ENCODE peak calls at places on chromosomes 12 and 14, in five cellular contexts. Q is fibroblast of villous mesenchyme; S is CD4-positive, CD25-positive, alpha-beta regulatory T cell; C is CD4-positive, alpha-beta memory T cell; W is fibroblast of lung. D is an unnamed sample.

GRCh38 chr12:57110189-57111045 is 745 bp downstream of the STAT6 start:
- DNase-seq in W (peak), C (peak), Q (peak), S (peak), D (no peak)

GRCh38 chr12:107014050-107014449 is 27.1 kb upstream of the MTERF2 start:
- DNase-seq in S (peak), C (peak), W (no peak), Q (no peak), D (no peak)

GRCh38 chr12:69642531-69642930 is 31.8 kb upstream of the LRRC10 start:
- DNase-seq in Q (no peak), C (no peak), W (no peak), S (no peak), D (no peak)

GRCh38 chr14:104195854-104196253 is 57.5 kb downstream of the KIF26A start:
- DNase-seq in W (no peak), Q (no peak), S (no peak), C (no peak), D (no peak)

GRCh38 chr12:71746983-71747611 is 7.6 kb upstream of the RAB21 start:
- DNase-seq in C (peak), S (peak), W (peak), Q (peak), D (peak)

GRCh38 chr12:84661732-84662326 is 250.8 kb downstream of the SLC6A15 start:
- DNase-seq in S (no peak), C (no peak), Q (peak), W (peak), D (peak)

GRCh38 chr12:2221030-2221621 is 168.3 kb downstream of the CACNA1C start:
- DNase-seq in C (no peak), S (no peak), Q (no peak), W (no peak), D (no peak)

GRCh38 chr14:100747021-100747586 is 20.4 kb downstream of the DLK1 start:
- DNase-seq in W (peak), C (no peak), Q (peak), S (no peak), D (peak)

GRCh38 chr12:111293266-111294009 is 75.5 kb downstream of the PHETA1 start:
- DNase-seq in S (no peak), C (no peak), W (no peak), Q (no peak), D (no peak)

GRCh38 chr14:33767721-33768457 is 183.0 kb downstream of the EGLN3 start:
- DNase-seq in C (no peak), S (no peak), W (no peak), Q (no peak), D (peak)

GRCh38 chr14:52951730-52952481 is 1.1 kb upstream of the FERMT2 start:
- DNase-seq in C (no peak), S (no peak), Q (peak), W (peak), D (peak)

GRCh38 chr12:7583471-7583870 is 79.9 kb upstream of the CD163 start:
- DNase-seq in Q (no peak), S (no peak), W (no peak), C (no peak), D (no peak)

GRCh38 chr12:93103154-93103553 is 174.1 kb upstream of the EEA1 start:
- DNase-seq in Q (no peak), S (no peak), C (no peak), W (no peak), D (no peak)

GRCh38 chr14:104357689-104358527 is 219.5 kb downstream of the KIF26A start:
- DNase-seq in C (no peak), S (no peak), W (no peak), Q (no peak), D (no peak)

GRCh38 chr12:12267801-12268200 is 957 bp upstream of the LRP6 start:
- DNase-seq in W (no peak), Q (no peak), C (no peak), S (no peak), D (no peak)

GRCh38 chr14:76644875-76645518 is 116.3 kb upstream of the VASH1 start:
- DNase-seq in Q (peak), S (no peak), W (peak), C (no peak), D (peak)

GRCh38 chr14:106848330-106849121 is 1322.1 kb downstream of the TMEM121 start:
- DNase-seq in S (no peak), C (no peak), W (no peak), Q (peak), D (no peak)

GRCh38 chr14:39368261-39368959 is 63.8 kb downstream of the FBXO33 start:
- DNase-seq in W (peak), Q (peak), S (peak), C (peak), D (peak)

GRCh38 chr12:22268406-22268805 is 66.1 kb downstream of the ST8SIA1 start:
- DNase-seq in S (no peak), W (no peak), Q (no peak), C (no peak), D (no peak)

GRCh38 chr12:18750087-18750486 is 12.2 kb downstream of the CAPZA3 start:
- DNase-seq in C (no peak), S (no peak), W (peak), Q (peak), D (peak)

GRCh38 chr12:121804417-121805111 is 755 bp downstream of the SETD1B start:
- DNase-seq in S (peak), W (no peak), C (peak), Q (peak), D (no peak)

GRCh38 chr14:95140060-95140858 is 17.1 kb downstream of the DICER1 start:
- DNase-seq in Q (peak), S (no peak), W (no peak), C (no peak), D (peak)

GRCh38 chr12:28955491-28955890 is 193.6 kb upstream of the FAR2 start:
- DNase-seq in Q (no peak), S (no peak), W (peak), C (no peak), D (no peak)

GRCh38 chr12:14810953-14811483 is 3.0 kb downstream of the SMCO3 start:
- DNase-seq in W (peak), S (no peak), C (no peak), Q (peak), D (no peak)

GRCh38 chr12:122888232-122888752 is 7.6 kb downstream of the VPS37B start:
- DNase-seq in S (peak), W (peak), C (peak), Q (peak), D (no peak)

GRCh38 chr12:54988402-54989054 is 4.0 kb upstream of the TESPA1 start:
- DNase-seq in S (no peak), Q (no peak), C (no peak), W (peak), D (peak)

GRCh38 chr12:132430838-132431826 is 58.8 kb upstream of the FBRSL1 start:
- DNase-seq in Q (no peak), S (no peak), C (no peak), W (no peak), D (no peak)

GRCh38 chr12:71138011-71138410 is 19.8 kb downstream of the TSPAN8 start:
- DNase-seq in C (no peak), W (no peak), Q (no peak), S (no peak), D (no peak)

GRCh38 chr14:25006961-25007795 is 42.8 kb downstream of the STXBP6 start:
- DNase-seq in C (no peak), S (no peak), W (peak), Q (peak), D (peak)

GRCh38 chr12:2842948-2843347 is 8.1 kb upstream of the NRIP2 start:
- DNase-seq in Q (no peak), S (no peak), C (no peak), W (no peak), D (no peak)

GRCh38 chr12:128055567-128055966 is 211.4 kb upstream of the TMEM132C start:
- DNase-seq in C (no peak), Q (no peak), S (no peak), W (no peak), D (no peak)

GRCh38 chr12:128047266-128048060 is 219.5 kb upstream of the TMEM132C start:
- DNase-seq in C (no peak), W (no peak), S (no peak), Q (no peak), D (no peak)

GRCh38 chr12:128056299-128056885 is 210.6 kb upstream of the TMEM132C start:
- DNase-seq in S (no peak), C (no peak), Q (no peak), W (no peak), D (no peak)

GRCh38 chr12:128052777-128053176 is 214.2 kb upstream of the TMEM132C start:
- DNase-seq in W (no peak), Q (no peak), S (no peak), C (no peak), D (no peak)

DNA sequence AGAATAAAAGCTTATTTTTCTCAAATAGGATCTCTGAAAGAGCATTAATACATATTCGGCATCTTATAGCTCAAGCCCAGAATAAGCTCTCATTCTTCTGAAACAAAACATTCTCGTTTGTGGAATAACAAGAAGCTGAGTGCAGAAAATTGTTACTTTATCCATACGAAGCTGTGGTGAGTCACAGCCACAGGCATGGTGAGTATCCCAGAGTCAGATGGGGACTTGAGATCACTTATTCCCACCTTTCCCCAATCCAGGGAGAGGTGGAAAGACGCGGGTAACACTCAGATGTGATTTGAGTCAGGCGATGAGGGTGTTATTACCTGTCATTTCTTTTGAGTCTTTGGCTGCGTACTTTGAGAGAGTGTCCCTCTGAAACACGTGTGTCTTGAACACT is 214.6 kb upstream of the TMEM132C start:
- DNase-seq in C (no peak), Q (no peak), W (no peak), S (no peak), D (no peak)
- H3K4me3 ChIP-seq in C (no peak), Q (no peak), W (no peak), S (no peak), D (no peak)

GRCh38 chr14:67675219-67675582 is 769 bp upstream of the VTI1B start:
- DNase-seq in W (no peak), C (no peak), S (no peak), Q (no peak), D (no peak)

GRCh38 chr14:67680941-67681340 is 6.5 kb upstream of the VTI1B start:
- DNase-seq in C (no peak), Q (no peak), S (no peak), W (no peak), D (no peak)

GRCh38 chr14:67674480-67675218 is at the start of gene VTI1B:
- DNase-seq in C (peak), S (peak), Q (peak), W (peak), D (no peak)

GRCh38 chr14:67683821-67684220 is 9.4 kb upstream of the VTI1B start:
- DNase-seq in W (no peak), C (no peak), Q (no peak), S (no peak), D (no peak)

GRCh38 chr14:67680121-67680602 is 5.7 kb upstream of the VTI1B start:
- DNase-seq in W (peak), S (peak), Q (peak), C (no peak), D (no peak)
- H3K4me3 ChIP-seq in W (no peak), S (no peak), Q (no peak), C (no peak), D (no peak)

GRCh38 chr14:90235179-90235976 is 21.0 kb upstream of the PSMC1 start:
- DNase-seq in Q (peak), C (peak), S (peak), W (peak), D (no peak)
- H3K4me3 ChIP-seq in Q (no peak), C (no peak), S (no peak), W (no peak), D (no peak)

GRCh38 chr12:109995366-109995702 is 834 bp downstream of the GIT2 start:
- DNase-seq in Q (no peak), W (no peak), S (no peak), C (no peak), D (no peak)
- H3K4me3 ChIP-seq in Q (peak), W (peak), S (peak), C (peak), D (peak)

D was measured in skeletal muscle cell.